ENCODE peak calls at places on chromosome 15, in four cellular contexts. G is transverse colon, W is nephron progenitor cell, A is neural crest cell. P is an unnamed sample.
A peak's percentile ranks its signal among the peaks of the same experiment; 100 is the strongest.

GRCh38 chr15:42264790-42265189 is 8.2 kb upstream of the GANC start:
- DNase-seq in G (no peak), W (no peak), A (no peak), P (no peak)

GRCh38 chr15:66822576-66822975 is 120.5 kb downstream of the SMAD6 start:
- DNase-seq in G (no peak), W (no peak), A (no peak), P (no peak)

GRCh38 chr15:29433507-29433906 is 163.9 kb upstream of the NSMCE3 start:
- DNase-seq in G (no peak), W (no peak), A (no peak), P (no peak)

GRCh38 chr15:78064544-78064943 is 13.0 kb downstream of the TBC1D2B start:
- DNase-seq in G (no peak), W (no peak), A (no peak), P (no peak)

GRCh38 chr15:76931397-76932089 is at the start of gene RCN2:
- DNase-seq in G (peak; percentile 97), W (peak; percentile 94), A (peak; percentile 85), P (peak; percentile 89)

GRCh38 chr15:68278345-68279217 is 1.0 kb downstream of the FEM1B start:
- DNase-seq in G (no peak), W (no peak), A (peak; percentile 65), P (no peak)

GRCh38 chr15:37086521-37086920 is 13.8 kb downstream of the MEIS2 start:
- DNase-seq in G (no peak), W (no peak), A (no peak), P (no peak)

GRCh38 chr15:78739996-78740903 is 71.0 kb downstream of the ADAMTS7 start:
- DNase-seq in G (peak; percentile 83), W (peak; percentile 79), A (peak; percentile 57), P (no peak)

GRCh38 chr15:90054618-90055097 is 47.6 kb downstream of the IDH2 start:
- DNase-seq in G (no peak), W (peak; percentile 35), A (no peak), P (no peak)

GRCh38 chr15:99729920-99730319 is 3.3 kb downstream of the LYSMD4 start:
- DNase-seq in G (no peak), W (peak; percentile 13), A (no peak), P (no peak)

GRCh38 chr15:85748176-85748575 is 46.5 kb downstream of the KLHL25 start:
- DNase-seq in G (no peak), W (no peak), A (no peak), P (no peak)

GRCh38 chr15:66859688-66860253 is 157.7 kb downstream of the SMAD6 start:
- DNase-seq in G (no peak), W (no peak), A (no peak), P (no peak)

GRCh38 chr15:93121994-93122910 is 33.2 kb upstream of the RGMA start:
- DNase-seq in G (no peak), W (no peak), A (no peak), P (no peak)

GRCh38 chr15:101540480-101541239 is 51.2 kb upstream of the PCSK6 start:
- DNase-seq in G (no peak), W (no peak), A (no peak), P (no peak)

GRCh38 chr15:88976656-88977055 is 63.5 kb upstream of the MFGE8 start:
- DNase-seq in G (no peak), W (no peak), A (no peak), P (no peak)

GRCh38 chr15:51129513-51130197 is 34.9 kb upstream of the TNFAIP8L3 start:
- DNase-seq in G (peak; percentile 73), W (no peak), A (no peak), P (no peak)

GRCh38 chr15:90624278-90624930 is 92.7 kb upstream of the BLM start:
- DNase-seq in G (no peak), W (no peak), A (no peak), P (no peak)

GRCh38 chr15:59237854-59238252 is 31.2 kb downstream of the LDHAL6B start:
- DNase-seq in G (no peak), W (no peak), A (no peak), P (no peak)

GRCh38 chr15:66040211-66040892 is 171.1 kb downstream of the RAB11A start:
- DNase-seq in G (no peak), W (no peak), A (no peak), P (no peak)

GRCh38 chr15:33358303-33358702 is 47.5 kb downstream of the RYR3 start:
- DNase-seq in G (no peak), W (no peak), A (no peak), P (no peak)

GRCh38 chr15:50876989-50877360 is 31.5 kb upstream of the AP4E1 start:
- DNase-seq in G (peak; percentile 81), W (peak; percentile 79), A (peak; percentile 91), P (peak; percentile 66)

DNA sequence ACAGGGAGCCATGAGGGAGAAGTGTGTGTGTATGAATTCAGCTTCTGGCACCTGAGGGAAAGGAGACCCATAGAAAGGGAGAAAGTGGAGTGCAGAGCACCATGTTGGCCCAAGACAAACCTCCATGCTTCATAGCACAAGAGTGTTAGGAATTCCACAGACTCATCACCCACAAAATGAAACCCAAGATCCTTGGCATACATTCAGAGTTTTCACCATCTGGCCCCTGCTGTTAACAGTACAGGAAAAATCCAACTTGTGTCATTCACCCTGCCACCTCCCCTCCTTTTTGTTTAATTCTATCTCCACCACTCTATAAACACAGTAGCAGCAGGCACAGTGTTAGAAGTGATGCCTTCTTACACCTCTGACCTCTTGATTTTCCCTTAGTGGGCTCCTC is 60.0 kb upstream of the MNS1 start:
- DNase-seq in G (no peak), W (no peak), A (no peak), P (no peak)
- TF ChIP-seq CTCF in G (no peak), W (no peak), A (no peak), P (no peak)

DNA sequence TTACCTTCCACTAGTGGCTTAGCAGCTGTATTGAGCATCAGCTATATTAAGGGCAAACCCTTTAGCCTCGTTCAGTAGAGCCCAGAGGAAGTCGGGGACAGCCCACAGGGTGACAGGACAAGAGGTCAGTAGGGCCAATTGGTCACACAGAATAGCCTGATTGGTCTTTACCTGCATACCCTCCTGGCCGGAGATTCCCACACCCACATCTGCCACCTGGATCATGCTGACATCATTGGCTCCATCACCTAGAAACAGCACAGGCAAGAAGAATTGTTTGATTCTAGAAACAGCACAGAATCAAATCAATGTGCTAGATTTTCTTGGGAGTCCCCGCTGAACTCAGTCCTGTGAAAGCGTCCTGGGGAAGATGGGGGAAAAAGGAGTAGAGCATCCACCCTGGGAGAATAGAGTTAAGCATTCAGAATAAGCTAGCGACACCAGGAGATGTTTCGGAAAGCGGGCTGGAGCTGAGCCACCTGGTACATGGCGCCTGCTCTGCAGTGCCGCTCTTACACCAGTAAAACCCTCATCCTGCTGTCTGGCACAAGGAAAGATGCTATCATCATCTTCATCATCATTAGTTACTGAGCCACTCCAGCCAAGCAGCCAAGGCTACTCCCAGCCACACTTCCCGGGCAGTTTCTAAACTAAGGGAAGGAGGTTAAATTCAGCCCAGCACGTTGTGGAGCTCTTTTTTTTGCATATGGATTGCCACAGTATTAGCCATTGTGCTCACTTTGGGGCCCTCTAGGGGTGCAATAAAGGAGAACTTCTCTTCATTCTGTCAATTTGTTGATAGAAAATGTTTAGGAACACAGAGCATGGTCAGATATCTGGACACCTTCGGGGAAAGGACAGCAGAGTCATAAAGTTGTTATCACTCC is 171.3 kb downstream of the ATP10A start:
- DNase-seq in G (no peak), W (no peak), A (no peak), P (no peak)
- TF ChIP-seq CTCF in G (no peak), W (no peak), A (peak; percentile 31), P (peak; percentile 50)

DNA sequence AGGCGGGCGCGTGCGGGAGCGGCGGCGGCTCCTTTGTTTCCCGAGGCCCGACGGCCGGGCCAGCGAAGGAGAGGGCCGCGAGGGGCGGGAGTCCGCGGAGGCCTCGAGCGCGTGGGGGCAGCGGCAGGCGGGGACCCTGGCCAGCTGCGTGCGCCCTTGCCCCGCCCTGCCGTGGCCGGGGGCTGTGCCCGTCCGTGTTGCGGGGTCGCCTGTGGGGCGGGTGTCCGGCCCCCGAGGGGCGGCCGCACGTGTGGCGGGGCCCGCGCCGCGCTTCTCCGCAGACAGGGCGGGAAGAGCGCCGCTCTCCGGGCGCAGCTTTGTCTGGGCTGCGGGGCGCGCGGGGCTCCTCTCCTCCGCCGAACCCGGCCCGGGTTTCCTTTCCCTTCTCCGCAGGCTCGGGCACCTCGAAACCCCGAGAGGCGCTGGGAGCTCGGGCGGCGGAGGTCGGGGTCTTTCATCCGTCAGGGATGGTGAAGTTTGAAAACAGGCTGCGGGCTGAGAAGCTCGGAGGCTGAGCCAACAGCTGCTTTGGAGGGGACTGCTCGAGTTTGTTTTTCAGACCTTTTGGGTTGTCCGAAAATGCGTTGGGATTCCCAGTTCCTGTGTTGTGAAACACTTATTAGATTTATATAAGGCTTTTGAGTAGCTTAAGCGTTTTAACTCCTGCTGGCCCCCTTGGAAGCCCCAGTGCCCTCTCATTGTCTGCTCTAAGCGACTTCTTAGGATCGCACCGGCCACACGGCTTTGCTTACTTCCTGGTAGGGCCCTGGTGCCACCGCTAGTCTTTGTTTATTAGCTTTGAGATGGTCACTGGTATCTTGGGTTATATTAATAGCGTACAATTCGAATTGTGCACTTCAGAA is 817 bp downstream of the USP3 start:
- DNase-seq in G (peak; percentile 80), W (peak; percentile 71), A (peak; percentile 43), P (no peak)
- TF ChIP-seq CTCF in G (peak; percentile 34), W (no peak), A (peak; percentile 44), P (peak; percentile 31)

DNA sequence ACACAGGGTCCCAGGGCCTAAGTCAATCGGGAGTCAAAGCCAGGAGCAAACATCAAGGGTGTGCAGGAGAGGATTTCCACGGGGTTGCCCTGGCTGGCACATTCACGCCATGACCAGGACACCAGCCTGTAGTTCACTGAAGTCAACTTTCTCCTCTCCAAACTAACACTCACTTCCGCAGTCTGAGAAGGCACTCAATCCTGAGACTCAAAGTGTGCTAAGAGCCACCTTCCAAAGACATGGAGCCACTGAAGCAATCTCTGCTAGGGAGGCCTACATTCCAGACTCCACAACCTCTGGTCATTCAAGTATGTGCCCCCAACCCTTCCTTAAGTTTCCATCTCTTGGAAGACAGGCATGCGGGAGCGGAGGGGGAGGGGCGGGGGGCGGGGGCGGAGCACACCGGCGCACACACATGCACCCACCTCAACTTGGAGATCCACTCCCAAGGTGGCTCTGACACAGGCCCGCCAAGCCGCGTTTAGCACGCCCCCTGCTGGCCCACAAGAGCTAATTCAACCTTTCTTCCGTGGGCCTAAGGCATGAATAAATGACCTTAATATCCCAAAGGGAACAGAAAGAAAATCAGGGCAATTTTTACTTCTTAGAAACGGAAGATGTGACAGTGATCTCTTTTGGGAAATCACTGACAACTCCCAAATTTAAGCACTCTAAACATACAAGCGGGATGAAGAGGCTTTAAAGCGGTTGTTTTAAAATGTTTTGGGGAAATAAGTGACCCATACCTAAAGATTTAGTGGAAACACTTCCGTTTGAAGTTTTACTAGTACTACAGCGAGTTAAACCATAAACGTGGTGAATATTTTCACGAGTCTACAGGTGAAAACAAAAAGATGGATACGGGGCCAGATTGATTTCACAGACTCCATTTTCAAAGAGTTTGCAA is 162.5 kb upstream of the CHRNA7 start:
- DNase-seq in G (peak; percentile 64), W (peak; percentile 79), A (peak; percentile 53), P (peak; percentile 55)
- TF ChIP-seq CTCF in G (peak; percentile 83), W (peak; percentile 88), A (peak; percentile 95), P (peak; percentile 97)

GRCh38 chr15:25863067-25863967 is at the start of gene ATP10A:
- DNase-seq in G (no peak), W (peak; percentile 60), A (peak; percentile 30), P (peak; percentile 15)
- TF ChIP-seq CTCF in G (no peak), W (no peak), A (no peak), P (no peak)

P was measured in progenitor cell of endocrine pancreas.